ENCODE peak calls at places on chromosome 17, in seven cellular contexts. L is fibroblast of mammary gland; I is hepatocyte; E is activated gamma-delta T cell treated with anti-CD3 and anti-CD28 coated beads, Interleukin-2, amount 50 U/mL, for 16 hours; P is dorsolateral prefrontal cortex; G is GM10248; A is NCI-H2029 treated with DMSO at 0.1 percent for 48 hours. Q is an unnamed sample.

GRCh38 chr17:49694847-49695697 is 12.7 kb downstream of the SLC35B1 start:
- DNase-seq in L (peak; percentile 17), I (peak; percentile 66), E (peak; percentile 62), P (peak; percentile 59), G (peak; percentile 68), A (peak; percentile 21), Q (no peak)

GRCh38 chr17:39281806-39282205 is 56.1 kb upstream of the STAC2 start:
- DNase-seq in L (no peak), I (no peak), E (no peak), P (no peak), G (no peak), A (no peak), Q (no peak)

GRCh38 chr17:42407289-42407836 is 15.7 kb downstream of the CAVIN1 start:
- DNase-seq in L (peak; percentile 60), I (peak; percentile 76), E (peak; percentile 42), P (peak; percentile 82), G (peak; percentile 73), A (peak; percentile 70), Q (peak; percentile 37)

GRCh38 chr17:15651001-15651582 is 31.6 kb upstream of the FBXW10B start:
- DNase-seq in L (no peak), I (no peak), E (no peak), P (peak; percentile 12), G (peak; percentile 7), A (no peak), Q (no peak)

GRCh38 chr17:68595496-68595895 is 5.7 kb downstream of the FAM20A start:
- DNase-seq in L (peak; percentile 54), I (no peak), E (no peak), P (no peak), G (no peak), A (no peak), Q (no peak)

GRCh38 chr17:68011199-68011665 is 15.0 kb upstream of the C17orf58 start:
- DNase-seq in L (peak; percentile 40), I (peak; percentile 55), E (peak; percentile 50), P (peak; percentile 26), G (peak; percentile 75), A (no peak), Q (no peak)

GRCh38 chr17:28883967-28884702 is 13.4 kb downstream of the FLOT2 start:
- DNase-seq in L (no peak), I (no peak), E (no peak), P (no peak), G (no peak), A (no peak), Q (no peak)

GRCh38 chr17:39599665-39600468 is 7.9 kb downstream of the NEUROD2 start:
- DNase-seq in L (no peak), I (no peak), E (no peak), P (no peak), G (no peak), A (no peak), Q (no peak)

GRCh38 chr17:42422412-42422957 is 571 bp downstream of the CAVIN1 start:
- DNase-seq in L (no peak), I (peak; percentile 66), E (no peak), P (no peak), G (peak; percentile 39), A (no peak), Q (no peak)

GRCh38 chr17:38897176-38897575 is 27.3 kb downstream of the LASP1 start:
- DNase-seq in L (peak; percentile 95), I (no peak), E (no peak), P (no peak), G (no peak), A (no peak), Q (no peak)

GRCh38 chr17:65158622-65159021 is 21.5 kb downstream of the RGS9 start:
- DNase-seq in L (no peak), I (no peak), E (no peak), P (no peak), G (no peak), A (no peak), Q (no peak)

GRCh38 chr17:78628547-78629435 is 51.6 kb upstream of the DNAH17 start:
- DNase-seq in L (no peak), I (no peak), E (no peak), P (no peak), G (no peak), A (no peak), Q (no peak)

GRCh38 chr17:15261818-15262290 is 3.3 kb downstream of the PMP22 start:
- DNase-seq in L (no peak), I (no peak), E (no peak), P (peak; percentile 33), G (no peak), A (no peak), Q (no peak)

GRCh38 chr17:2057714-2058520 is 3.0 kb downstream of the HIC1 start:
- DNase-seq in L (no peak), I (no peak), E (no peak), P (no peak), G (no peak), A (no peak), Q (no peak)

GRCh38 chr17:39863918-39864746 is at the start of gene IKZF3:
- DNase-seq in L (peak; percentile 1), I (peak; percentile 84), E (peak; percentile 73), P (peak; percentile 6), G (peak; percentile 79), A (no peak), Q (no peak)

GRCh38 chr17:37667039-37667438 is 23.8 kb upstream of the DDX52 start:
- DNase-seq in L (no peak), I (no peak), E (no peak), P (no peak), G (no peak), A (no peak), Q (no peak)

GRCh38 chr17:79984045-79984840 is 51.4 kb downstream of the TBC1D16 start:
- DNase-seq in L (no peak), I (no peak), E (no peak), P (no peak), G (no peak), A (no peak), Q (no peak)

GRCh38 chr17:37064166-37064565 is 115.4 kb downstream of the AATF start:
- DNase-seq in L (no peak), I (no peak), E (no peak), P (no peak), G (no peak), A (no peak), Q (no peak)

GRCh38 chr17:67049025-67049739 is 4.8 kb downstream of the CACNG1 start:
- DNase-seq in L (no peak), I (no peak), E (no peak), P (no peak), G (no peak), A (no peak), Q (no peak)

GRCh38 chr17:27578718-27579085 is 52.3 kb upstream of the LGALS9 start:
- DNase-seq in L (no peak), I (peak; percentile 66), E (no peak), P (no peak), G (peak; percentile 82), A (no peak), Q (no peak)

GRCh38 chr17:65694601-65695000 is 133.2 kb upstream of the AXIN2 start:
- DNase-seq in L (no peak), I (no peak), E (no peak), P (no peak), G (no peak), A (no peak), Q (no peak)

GRCh38 chr17:3885970-3886369 is 6.9 kb downstream of the CAMKK1 start:
- DNase-seq in L (peak; percentile 82), I (peak; percentile 76), E (no peak), P (no peak), G (no peak), A (no peak), Q (no peak)

GRCh38 chr17:36755586-36755985 is 154.2 kb downstream of the MRM1 start:
- DNase-seq in L (peak; percentile 4), I (peak; percentile 22), E (peak; percentile 9), P (no peak), G (peak; percentile 39), A (no peak), Q (no peak)

GRCh38 chr17:71801301-71801700 is 319.5 kb upstream of the SOX9 start:
- DNase-seq in L (peak; percentile 67), I (no peak), E (no peak), P (peak; percentile 25), G (no peak), A (no peak), Q (no peak)

GRCh38 chr17:41813039-41813680 is 356 bp downstream of the FKBP10 start:
- DNase-seq in L (no peak), I (no peak), E (no peak), P (no peak), G (no peak), A (no peak), Q (no peak)

GRCh38 chr17:45052052-45052772 is 780 bp upstream of the DCAKD start:
- DNase-seq in L (peak; percentile 51), I (peak; percentile 44), E (peak; percentile 10), P (no peak), G (no peak), A (peak; percentile 5), Q (no peak)

GRCh38 chr17:62888148-62888547 is 77.9 kb upstream of the TANC2 start:
- DNase-seq in L (no peak), I (no peak), E (no peak), P (no peak), G (no peak), A (no peak), Q (no peak)

GRCh38 chr17:58387834-58388233 is 29.5 kb downstream of the RNF43 start:
- DNase-seq in L (no peak), I (peak; percentile 27), E (no peak), P (no peak), G (no peak), A (no peak), Q (no peak)

GRCh38 chr17:7314719-7315569 is at the start of gene GPS2:
- DNase-seq in L (peak; percentile 72), I (peak; percentile 96), E (peak; percentile 87), P (peak; percentile 92), G (peak; percentile 95), A (peak; percentile 23), Q (peak; percentile 67)

GRCh38 chr17:75845933-75846700 is 1.9 kb upstream of the UNC13D start:
- DNase-seq in L (no peak), I (no peak), E (no peak), P (no peak), G (no peak), A (no peak), Q (no peak)

GRCh38 chr17:2929881-2930533 is 133.4 kb downstream of the OR1D5 start:
- DNase-seq in L (peak; percentile 49), I (peak; percentile 72), E (no peak), P (no peak), G (peak; percentile 67), A (no peak), Q (no peak)

GRCh38 chr17:55818451-55819375 is 67.9 kb downstream of the PCTP start:
- DNase-seq in L (no peak), I (no peak), E (no peak), P (no peak), G (no peak), A (no peak), Q (no peak)

GRCh38 chr17:4270746-4271145 is 7.0 kb upstream of the ANKFY1 start:
- DNase-seq in L (no peak), I (no peak), E (no peak), P (no peak), G (no peak), A (no peak), Q (no peak)

GRCh38 chr17:79834575-79835469 is 4.4 kb downstream of the CBX4 start:
- DNase-seq in L (no peak), I (peak; percentile 26), E (no peak), P (no peak), G (no peak), A (no peak), Q (no peak)

GRCh38 chr17:55726440-55726839 is 3.8 kb upstream of the TMEM100 start:
- DNase-seq in L (peak; percentile 100), I (peak; percentile 68), E (no peak), P (no peak), G (no peak), A (peak; percentile 80), Q (no peak)

GRCh38 chr17:44924107-44924544 is 8.8 kb upstream of the GFAP start:
- DNase-seq in L (no peak), I (no peak), E (no peak), P (peak; percentile 0), G (no peak), A (no peak), Q (no peak)

GRCh38 chr17:75729351-75729750 is 8.1 kb downstream of the ITGB4 start:
- DNase-seq in L (no peak), I (no peak), E (no peak), P (no peak), G (no peak), A (no peak), Q (no peak)

GRCh38 chr17:68033636-68034451 is 1.7 kb upstream of the KPNA2 start:
- DNase-seq in L (peak; percentile 44), I (peak; percentile 29), E (no peak), P (no peak), G (no peak), A (no peak), Q (no peak)